ENCODE peak calls at places on chromosome 20, in four cellular contexts. One of them, this sample, is unnamed.

GRCh38 chr20:37911838-37912273 is 8.9 kb downstream of the VSTM2L start:
- DNase-seq in skeletal muscle cell: no peak
- DNase-seq in memory B cell: no peak
- DNase-seq in CD8-positive, alpha-beta memory T cell: no peak
- DNase-seq in this sample: peak; percentile 45

GRCh38 chr20:34579936-34580587 is 21.5 kb downstream of the MAP1LC3A start:
- DNase-seq in skeletal muscle cell: no peak
- DNase-seq in CD8-positive, alpha-beta memory T cell: no peak
- DNase-seq in memory B cell: peak; percentile 40
- DNase-seq in this sample: no peak

GRCh38 chr20:9035129-9035528 is 33.8 kb upstream of the PLCB4 start:
- DNase-seq in skeletal muscle cell: peak; percentile 90
- DNase-seq in memory B cell: no peak
- DNase-seq in CD8-positive, alpha-beta memory T cell: no peak
- DNase-seq in this sample: no peak

GRCh38 chr20:18372296-18372695 is 84.0 kb downstream of the ZNF133 start:
- DNase-seq in skeletal muscle cell: no peak
- DNase-seq in CD8-positive, alpha-beta memory T cell: no peak
- DNase-seq in memory B cell: no peak
- DNase-seq in this sample: no peak

GRCh38 chr20:50099121-50099520 is 13.8 kb downstream of the UBE2V1 start:
- DNase-seq in memory B cell: no peak
- DNase-seq in skeletal muscle cell: no peak
- DNase-seq in CD8-positive, alpha-beta memory T cell: no peak
- DNase-seq in this sample: no peak

GRCh38 chr20:14860410-14860814 is 523.0 kb upstream of the FLRT3 start:
- DNase-seq in memory B cell: no peak
- DNase-seq in skeletal muscle cell: no peak
- DNase-seq in CD8-positive, alpha-beta memory T cell: no peak
- DNase-seq in this sample: no peak

GRCh38 chr20:50967621-50968020 is 9.0 kb downstream of the MOCS3 start:
- DNase-seq in skeletal muscle cell: no peak
- DNase-seq in memory B cell: no peak
- DNase-seq in CD8-positive, alpha-beta memory T cell: no peak
- DNase-seq in this sample: no peak

GRCh38 chr20:57966609-57967008 is 256.8 kb upstream of the PMEPA1 start:
- DNase-seq in CD8-positive, alpha-beta memory T cell: no peak
- DNase-seq in memory B cell: no peak
- DNase-seq in skeletal muscle cell: no peak
- DNase-seq in this sample: no peak

GRCh38 chr20:10316582-10316981 is 98.0 kb downstream of the SNAP25 start:
- DNase-seq in memory B cell: no peak
- DNase-seq in CD8-positive, alpha-beta memory T cell: no peak
- DNase-seq in skeletal muscle cell: no peak
- DNase-seq in this sample: no peak

GRCh38 chr20:50380697-50381040 is 129.5 kb upstream of the PTPN1 start:
- DNase-seq in CD8-positive, alpha-beta memory T cell: no peak
- DNase-seq in skeletal muscle cell: no peak
- DNase-seq in memory B cell: no peak
- DNase-seq in this sample: no peak